ENCODE peak calls at places on chromosome 1, in six cellular contexts. Z, Y, P, D, H and E are unnamed samples. For H3K4me1, the result is how much of the 10 kb centered on the place peaks cover.

GRCh38 chr1:242427519-242427918 is 97.0 kb downstream of the PLD5 start:
- DNase-seq in H (no peak), Y (no peak), Z (no peak), P (no peak), D (no peak), E (no peak)

GRCh38 chr1:58883037-58883887 is 99.4 kb upstream of the JUN start:
- DNase-seq in Z (no peak), D (peak), H (peak), P (peak), Y (no peak), E (peak)

GRCh38 chr1:21289700-21290545 is at the start of gene ECE1:
- DNase-seq in D (no peak), Z (peak), P (peak), Y (peak), H (no peak), E (no peak)

GRCh38 chr1:248918126-248918525 is 12.1 kb downstream of the PGBD2 start:
- DNase-seq in D (no peak), Z (no peak), Y (no peak), P (no peak), H (no peak), E (no peak)

GRCh38 chr1:224851210-224851849 is 78.1 kb upstream of the DNAH14 start:
- DNase-seq in Y (peak), Z (peak), H (peak), D (peak), P (peak), E (no peak)

GRCh38 chr1:41353744-41354143 is 7.5 kb upstream of the FOXO6 start:
- DNase-seq in P (no peak), Y (no peak), D (no peak), H (peak), Z (no peak), E (no peak)

GRCh38 chr1:24084050-24084449 is 27.9 kb downstream of the MYOM3 start:
- DNase-seq in P (no peak), Z (no peak), D (no peak), Y (no peak), H (no peak), E (no peak)

GRCh38 chr1:182715531-182715930 is 31.1 kb upstream of the RGS8 start:
- DNase-seq in Z (no peak), D (no peak), H (no peak), Y (no peak), P (no peak), E (no peak)

GRCh38 chr1:2276803-2277580 is 48.9 kb downstream of the SKI start:
- DNase-seq in Z (no peak), Y (no peak), P (no peak), H (no peak), D (no peak), E (no peak)

GRCh38 chr1:182685186-182685585 is 799 bp upstream of the RGS8 start:
- DNase-seq in H (no peak), D (no peak), P (no peak), Z (no peak), Y (no peak), E (no peak)

GRCh38 chr1:205255941-205256780 is 28.4 kb downstream of the TMCC2 start:
- DNase-seq in Y (peak), H (peak), D (peak), Z (peak), P (peak), E (peak)

GRCh38 chr1:82604524-82604923 is 803.8 kb downstream of the ADGRL2 start:
- DNase-seq in P (no peak), H (no peak), D (no peak), Y (no peak), Z (no peak), E (no peak)

GRCh38 chr1:61079276-61079897 is 3.0 kb upstream of the NFIA start:
- DNase-seq in D (no peak), P (no peak), Y (no peak), Z (peak), H (no peak), E (no peak)

GRCh38 chr1:212737559-212737958 is 37.9 kb upstream of the BATF3 start:
- DNase-seq in H (no peak), P (no peak), Y (no peak), D (no peak), Z (no peak), E (no peak)

GRCh38 chr1:234975941-234976871 is 152.4 kb downstream of the TOMM20 start:
- DNase-seq in D (no peak), Y (no peak), Z (no peak), P (no peak), H (no peak), E (no peak)

GRCh38 chr1:31856140-31856539 is 40.3 kb upstream of the SPOCD1 start:
- DNase-seq in Y (no peak), P (no peak), Z (no peak), H (no peak), D (no peak), E (no peak)

GRCh38 chr1:112998592-112999235 is 42.7 kb upstream of the SLC16A1 start:
- DNase-seq in Z (no peak), H (no peak), Y (no peak), D (peak), P (no peak), E (peak)

GRCh38 chr1:50967416-50968020 is 2.5 kb upstream of the CDKN2C start:
- DNase-seq in Y (no peak), P (no peak), D (peak), H (no peak), Z (no peak), E (no peak)

GRCh38 chr1:39261712-39262221 is 57.3 kb downstream of the MACF1 start:
- DNase-seq in Z (no peak), H (no peak), P (no peak), D (no peak), Y (no peak), E (no peak)

GRCh38 chr1:248696261-248696660 is 6.3 kb downstream of the OR14I1 start:
- DNase-seq in H (no peak), Z (no peak), P (no peak), Y (no peak), D (peak), E (no peak)

GRCh38 chr1:16189003-16189402 is 23.4 kb downstream of the ARHGEF19 start:
- DNase-seq in H (no peak), D (no peak), Y (no peak), Z (no peak), P (no peak), E (no peak)

DNA sequence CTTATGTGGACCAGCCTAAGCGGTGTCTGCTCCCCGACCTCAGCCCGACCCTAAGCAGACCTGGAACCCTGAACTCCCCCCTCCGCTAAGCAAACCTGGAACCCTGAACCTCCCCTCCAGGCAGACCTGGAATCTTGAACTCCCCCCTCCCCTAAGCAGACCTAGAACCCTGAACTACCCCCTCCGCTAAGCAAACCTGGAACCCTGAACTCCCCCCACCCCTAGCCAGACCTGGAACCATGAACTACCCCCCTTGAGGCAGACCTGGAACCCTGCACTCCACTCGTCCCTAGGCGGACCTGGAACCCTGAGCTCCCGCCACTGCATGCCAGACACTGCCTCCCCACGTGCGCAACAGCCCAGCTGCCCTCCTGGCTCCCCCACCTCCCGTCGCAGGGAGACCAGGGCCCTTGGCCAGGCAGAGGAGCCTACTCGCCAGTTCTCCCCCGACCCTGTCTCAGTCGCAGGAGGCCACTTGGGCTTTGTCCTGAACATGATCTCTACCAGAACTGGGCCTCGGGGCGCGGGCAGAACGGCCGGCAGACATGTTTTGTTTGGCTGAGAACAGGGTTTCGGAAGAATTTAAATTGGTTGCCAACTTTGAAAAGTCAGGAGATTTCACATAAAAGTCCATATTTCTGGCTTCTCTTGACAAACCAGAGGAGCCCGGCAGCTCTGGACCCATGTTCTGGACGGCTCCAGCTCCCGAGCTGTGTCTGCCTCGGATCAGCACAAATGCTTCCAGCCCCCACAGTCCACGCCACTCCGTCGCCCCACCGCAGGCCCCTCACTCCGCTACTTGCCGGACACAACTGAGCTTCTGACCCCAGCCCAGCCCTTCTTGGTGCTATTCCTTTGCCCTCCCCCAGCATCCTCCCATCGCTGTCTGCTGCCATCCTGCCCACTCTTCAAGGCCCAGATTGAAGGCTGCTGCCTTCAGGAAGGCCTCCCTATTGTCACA is 9.3 kb upstream of the PLEKHG5 start:
- DNase-seq in H (no peak), P (no peak), D (no peak), Y (no peak), Z (no peak), E (no peak)
- H3K4me1 ChIP-seq in H (under half), P (under half), D (half or more), Y (under half), Z (under half), E (half or more)

GRCh38 chr1:186479162-186479561 is 18.2 kb upstream of the PDC start:
- DNase-seq in H (no peak), D (no peak), Z (no peak), P (no peak), Y (no peak), E (no peak)

GRCh38 chr1:186483561-186483960 is 22.6 kb upstream of the PDC start:
- DNase-seq in D (no peak), Y (no peak), H (no peak), Z (no peak), P (no peak), E (no peak)

GRCh38 chr1:186482661-186483255 is 21.8 kb upstream of the PDC start:
- DNase-seq in P (peak), Y (peak), Z (peak), H (peak), D (peak), E (no peak)

GRCh38 chr1:186486061-186486460 is 25.1 kb upstream of the PDC start:
- DNase-seq in H (no peak), Z (no peak), Y (no peak), P (no peak), D (no peak), E (no peak)

DNA sequence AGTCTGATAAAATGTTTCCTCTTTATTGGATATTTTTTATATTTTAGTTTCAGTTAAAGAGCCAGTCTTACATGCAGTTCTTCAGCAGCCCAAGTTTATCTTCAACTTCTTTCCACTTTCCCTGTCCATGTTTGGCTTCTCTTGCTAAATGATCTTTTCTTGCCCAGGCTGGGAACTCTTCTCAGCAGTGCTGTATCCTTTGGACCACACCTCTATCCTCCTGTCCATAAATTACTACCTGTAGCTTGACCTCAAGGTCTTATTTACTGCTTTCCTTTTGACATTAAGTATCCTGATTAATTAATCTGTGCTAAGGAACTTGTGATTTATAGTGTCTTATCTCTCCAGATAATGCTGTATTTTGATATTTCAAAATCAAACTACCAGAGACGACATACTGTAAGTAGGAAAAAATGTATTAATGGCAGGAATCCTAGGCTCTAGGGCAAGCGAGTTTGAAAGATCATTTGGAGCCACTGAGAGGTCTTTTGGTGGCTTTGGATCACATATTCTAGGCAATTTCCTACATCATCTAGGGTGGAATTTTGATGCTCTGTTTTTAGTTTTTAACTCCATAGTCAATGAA is 20.5 kb upstream of the PDC start:
- DNase-seq in H (no peak), Z (no peak), Y (no peak), D (no peak), P (no peak), E (no peak)
- H3K4me3 ChIP-seq in H (no peak), Z (no peak), Y (no peak), D (no peak), P (no peak), E (no peak)

GRCh38 chr1:201554789-201555592 is 16.1 kb downstream of the NAV1 start:
- DNase-seq in D (no peak), Y (no peak), Z (no peak), H (no peak), P (no peak), E (no peak)
- H3K4me1 ChIP-seq in D (under half), Y (under half), Z (under half), H (under half), P (under half), E (under half)

DNA sequence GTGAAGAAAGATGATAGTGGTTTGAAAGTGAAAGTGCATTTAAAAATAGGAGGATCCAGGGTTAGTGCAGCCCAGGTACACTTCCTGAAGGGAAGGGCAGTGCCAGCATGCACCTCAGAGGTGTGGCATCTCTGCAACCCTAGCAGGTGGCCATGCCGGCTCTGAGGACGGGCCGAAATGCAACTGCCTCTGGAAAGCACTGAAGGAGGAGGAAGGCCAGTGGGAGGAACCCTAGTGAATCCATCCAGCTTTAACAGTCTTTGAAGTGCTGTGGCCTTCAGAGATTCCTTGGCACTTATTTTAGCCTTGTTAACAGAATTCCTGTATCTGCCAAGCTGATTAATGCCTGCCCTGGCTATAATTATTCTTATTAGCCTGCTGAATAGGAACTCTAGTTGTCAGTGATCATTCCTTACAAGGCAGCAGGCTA is 5.5 kb downstream of the PTGFRN start:
- DNase-seq in Z (no peak), P (no peak), H (no peak), Y (no peak), D (no peak), E (no peak)
- H3K4me3 ChIP-seq in Z (no peak), P (no peak), H (no peak), Y (no peak), D (no peak), E (peak)